ENCODE peak calls at places on chromosomes 6 and 20, in eight cellular contexts. G is H1, O is epithelial cell of esophagus, C is ascending aorta, Y is mesothelial cell of epicardium, M is breast epithelium, V is RWPE1, T is GM12864. B is an unnamed sample.

GRCh38 chr6:14925627-14926026 is 320.2 kb upstream of the JARID2 start:
- DNase-seq in G (no peak), O (peak), C (no peak), Y (no peak), M (no peak), V (no peak), T (no peak), B (no peak)

GRCh38 chr6:120108061-120108795 is 758.7 kb upstream of the MAN1A1 start:
- DNase-seq in G (no peak), O (peak), C (no peak), Y (no peak), M (no peak), V (no peak), T (no peak), B (no peak)

GRCh38 chr6:33426590-33427563 is 7.0 kb downstream of the SYNGAP1 start:
- DNase-seq in G (no peak), O (peak), C (no peak), Y (no peak), M (no peak), V (no peak), T (no peak), B (no peak)

GRCh38 chr6:47308674-47309325 is 905 bp downstream of the TNFRSF21 start:
- DNase-seq in G (no peak), O (peak), C (no peak), Y (peak), M (no peak), V (peak), T (no peak), B (peak)

GRCh38 chr6:7540595-7540994 is 876 bp upstream of the DSP start:
- DNase-seq in G (no peak), O (peak), C (no peak), Y (no peak), M (peak), V (no peak), T (no peak), B (no peak)

GRCh38 chr20:57697540-57697939 is 12.3 kb downstream of the PMEPA1 start:
- DNase-seq in G (no peak), O (no peak), C (no peak), Y (no peak), M (no peak), V (no peak), T (no peak), B (no peak)

GRCh38 chr6:47701374-47701773 is 3.0 kb downstream of the ADGRF4 start:
- DNase-seq in G (no peak), O (peak), C (no peak), Y (no peak), M (no peak), V (peak), T (no peak), B (peak)

GRCh38 chr6:133594551-133594950 is 294.4 kb upstream of the TCF21 start:
- DNase-seq in G (no peak), O (no peak), C (no peak), Y (no peak), M (no peak), V (no peak), T (no peak), B (no peak)

GRCh38 chr20:35908007-35908406 is 46.3 kb downstream of the SCAND1 start:
- DNase-seq in G (no peak), O (no peak), C (no peak), Y (no peak), M (no peak), V (no peak), T (no peak), B (no peak)

GRCh38 chr6:81772741-81773140 is 20.3 kb upstream of the TENT5A start:
- DNase-seq in G (no peak), O (peak), C (no peak), Y (no peak), M (no peak), V (peak), T (no peak), B (peak)

GRCh38 chr6:134938896-134939295 is 11.0 kb downstream of the ALDH8A1 start:
- DNase-seq in G (no peak), O (no peak), C (no peak), Y (no peak), M (no peak), V (no peak), T (peak), B (no peak)

GRCh38 chr6:123803862-123804681 is at the start of gene NKAIN2:
- DNase-seq in G (no peak), O (peak), C (no peak), Y (peak), M (no peak), V (peak), T (no peak), B (no peak)

GRCh38 chr6:19137419-19138035 is 699.6 kb upstream of the ID4 start:
- DNase-seq in G (peak), O (no peak), C (no peak), Y (no peak), M (no peak), V (no peak), T (no peak), B (no peak)

GRCh38 chr6:134936927-134937326 is 13.0 kb downstream of the ALDH8A1 start:
- DNase-seq in G (no peak), O (peak), C (no peak), Y (no peak), M (no peak), V (peak), T (no peak), B (peak)

GRCh38 chr6:24935753-24936152 is at the start of gene RIPOR2:
- DNase-seq in G (no peak), O (peak), C (no peak), Y (no peak), M (no peak), V (no peak), T (peak), B (no peak)

GRCh38 chr6:39530201-39530759 is 194.9 kb downstream of the KIF6 start:
- DNase-seq in G (no peak), O (peak), C (no peak), Y (no peak), M (no peak), V (peak), T (peak), B (peak)

GRCh38 chr6:36025932-36026327 is 1.5 kb upstream of the SLC26A8 start:
- DNase-seq in G (peak), O (peak), C (no peak), Y (no peak), M (no peak), V (no peak), T (no peak), B (no peak)

GRCh38 chr6:56480246-56480645 is 162.4 kb downstream of the DST start:
- DNase-seq in G (no peak), O (peak), C (no peak), Y (no peak), M (no peak), V (no peak), T (no peak), B (no peak)

GRCh38 chr20:39853050-39853449 is 836.0 kb downstream of the MAFB start:
- DNase-seq in G (no peak), O (no peak), C (no peak), Y (no peak), M (no peak), V (no peak), T (no peak), B (no peak)

GRCh38 chr6:50849781-50850180 is 31.1 kb downstream of the TFAP2B start:
- DNase-seq in G (no peak), O (no peak), C (no peak), Y (no peak), M (no peak), V (no peak), T (no peak), B (no peak)

GRCh38 chr6:108619431-108620197 is 58.9 kb downstream of the FOXO3 start:
- DNase-seq in G (no peak), O (peak), C (no peak), Y (no peak), M (no peak), V (peak), T (no peak), B (peak)

GRCh38 chr6:26351544-26351953 is 13.4 kb upstream of the BTN3A2 start:
- DNase-seq in G (no peak), O (peak), C (no peak), Y (no peak), M (no peak), V (peak), T (no peak), B (peak)

GRCh38 chr6:1561355-1561754 is 48.4 kb upstream of the FOXC1 start:
- DNase-seq in G (no peak), O (no peak), C (no peak), Y (no peak), M (no peak), V (no peak), T (no peak), B (no peak)

GRCh38 chr6:156774872-156775405 is 2.2 kb upstream of the ARID1B start:
- DNase-seq in G (no peak), O (peak), C (no peak), Y (no peak), M (no peak), V (no peak), T (no peak), B (peak)

GRCh38 chr20:517221-517620 is 26.4 kb downstream of the CSNK2A1 start:
- DNase-seq in G (no peak), O (no peak), C (no peak), Y (no peak), M (no peak), V (no peak), T (no peak), B (no peak)

GRCh38 chr6:11496152-11497060 is 41.1 kb upstream of the TMEM170B start:
- DNase-seq in G (peak), O (peak), C (peak), Y (peak), M (peak), V (peak), T (peak), B (peak)

GRCh38 chr6:16224409-16224808 is 14.0 kb upstream of the GMPR start:
- DNase-seq in G (no peak), O (no peak), C (no peak), Y (no peak), M (no peak), V (no peak), T (no peak), B (no peak)

GRCh38 chr6:49464691-49465090 is 1.5 kb downstream of the CENPQ start:
- DNase-seq in G (no peak), O (no peak), C (no peak), Y (no peak), M (no peak), V (no peak), T (no peak), B (no peak)

GRCh38 chr6:49462599-49462926 is 490 bp downstream of the MMUT start:
- DNase-seq in G (no peak), O (peak), C (no peak), Y (no peak), M (no peak), V (no peak), T (no peak), B (no peak)

GRCh38 chr6:49462927-49463611 is at the start of the genes CENPQ and MMUT:
- DNase-seq in G (peak), O (peak), C (peak), Y (peak), M (peak), V (peak), T (peak), B (peak)

GRCh38 chr6:49463612-49463967 is 420 bp downstream of the CENPQ start:
- DNase-seq in G (no peak), O (peak), C (no peak), Y (no peak), M (no peak), V (no peak), T (no peak), B (no peak)

DNA sequence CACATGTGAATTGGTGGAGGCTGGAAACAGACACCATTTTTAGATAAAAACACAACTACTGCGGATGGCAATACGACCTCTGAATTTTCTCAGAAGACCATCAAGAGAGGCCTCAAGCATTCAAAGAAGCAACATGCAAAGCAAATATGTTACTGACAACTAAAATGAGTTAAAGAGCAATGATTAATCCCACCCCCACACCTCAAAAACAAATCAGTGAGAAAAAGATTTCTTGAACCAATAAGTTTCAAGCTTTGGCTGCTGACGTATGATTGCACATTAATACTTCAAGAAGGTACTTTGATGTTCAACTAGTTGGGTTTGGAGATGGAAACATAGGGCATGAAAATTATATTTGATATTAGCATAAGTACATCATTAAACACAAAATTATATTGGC is 982 bp downstream of the MMUT start:
- DNase-seq in G (no peak), O (peak), C (no peak), Y (no peak), M (no peak), V (peak), T (no peak), B (no peak)
- TF ChIP-seq CTCF in G (no peak), O (no peak), C (no peak), Y (no peak), M (no peak), V (no peak), T (no peak), B (no peak)

DNA sequence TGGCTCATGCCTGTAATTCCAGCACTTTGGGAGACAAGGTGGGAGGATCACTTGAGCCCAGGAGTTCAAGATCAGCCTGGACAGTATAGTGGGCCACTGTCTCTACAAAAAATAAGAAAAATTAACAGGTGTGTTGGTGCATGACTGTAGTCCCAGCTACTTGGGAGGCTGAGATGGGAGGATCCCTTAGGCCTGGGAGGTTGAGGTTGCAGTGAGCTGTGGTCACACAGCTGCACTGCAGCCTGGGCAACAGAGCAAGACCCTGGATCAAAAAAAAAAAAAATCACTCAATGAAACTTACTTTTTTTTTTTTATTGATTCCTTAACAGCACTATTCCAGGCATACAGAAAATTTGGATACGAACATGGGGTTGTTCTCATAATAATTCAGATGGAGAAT is 14.0 kb downstream of the CDKAL1 start:
- DNase-seq in G (no peak), O (no peak), C (no peak), Y (no peak), M (no peak), V (no peak), T (no peak), B (no peak)
- TF ChIP-seq CTCF in G (no peak), O (no peak), C (no peak), Y (no peak), M (no peak), V (no peak), T (no peak), B (no peak)

GRCh38 chr20:16589623-16590022 is 16.4 kb upstream of the KIF16B start:
- DNase-seq in G (no peak), O (no peak), C (no peak), Y (no peak), M (no peak), V (no peak), T (no peak), B (no peak)
- TF ChIP-seq CTCF in G (no peak), O (no peak), C (no peak), Y (no peak), M (no peak), V (no peak), T (no peak), B (no peak)

DNA sequence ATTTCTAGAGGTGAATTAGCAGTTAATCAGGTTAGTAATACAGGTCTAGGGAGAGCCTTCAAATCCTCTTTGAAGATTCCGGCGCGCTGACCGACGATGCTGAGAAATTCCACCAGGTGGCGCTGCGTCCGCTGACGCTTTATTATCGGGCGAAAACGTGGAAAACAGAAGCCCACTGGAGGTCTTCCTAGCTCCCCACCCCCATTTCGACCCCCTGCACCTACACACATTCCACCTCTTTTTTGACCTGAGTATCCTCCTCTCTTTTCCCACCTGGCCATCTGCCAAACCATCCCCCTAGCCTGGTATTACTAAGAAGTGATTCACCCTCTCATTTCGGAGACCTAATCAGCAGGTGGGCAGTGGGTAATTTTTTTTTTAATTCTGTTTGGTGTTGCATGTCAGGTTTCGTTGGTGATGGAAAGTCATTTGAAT is 65.4 kb upstream of the RIN2 start:
- DNase-seq in G (peak), O (peak), C (peak), Y (peak), M (peak), V (peak), T (no peak), B (peak)
- TF ChIP-seq CTCF in G (peak), O (peak), C (peak), Y (peak), M (peak), V (peak), T (peak), B (peak)

GRCh38 chr6:52634211-52634610 is 36.7 kb upstream of the TMEM14A start:
- DNase-seq in G (no peak), O (no peak), C (no peak), Y (no peak), M (no peak), V (no peak), T (no peak), B (no peak)
- TF ChIP-seq CTCF in G (no peak), O (no peak), C (no peak), Y (no peak), M (no peak), V (no peak), T (no peak), B (no peak)

GRCh38 chr20:49482621-49483017 is at the start of gene KCNB1:
- DNase-seq in G (peak), O (peak), C (peak), Y (peak), M (peak), V (peak), T (no peak), B (peak)
- TF ChIP-seq CTCF in G (no peak), O (no peak), C (no peak), Y (no peak), M (no peak), V (no peak), T (no peak), B (no peak)

DNA sequence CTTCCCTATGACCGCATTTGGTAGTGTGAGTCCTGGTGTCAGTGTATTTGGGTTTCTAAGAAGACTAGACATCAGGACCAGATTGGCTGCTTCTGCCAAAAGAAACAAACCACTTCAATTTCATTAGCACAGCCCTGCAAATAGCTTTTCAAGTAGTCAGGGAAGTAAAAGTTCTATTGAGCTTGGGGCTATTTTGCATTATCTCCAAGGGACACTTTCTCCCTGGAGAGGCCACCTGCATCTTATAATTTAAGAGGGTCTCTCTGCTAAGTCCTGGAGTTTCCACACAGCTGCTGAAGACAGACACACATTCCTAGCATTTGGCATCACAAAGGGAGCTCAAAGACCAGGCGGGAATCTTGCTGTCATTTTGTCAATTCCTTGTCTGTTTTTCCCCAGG is 141.2 kb downstream of the BMP2 start:
- DNase-seq in G (peak), O (peak), C (no peak), Y (no peak), M (no peak), V (no peak), T (no peak), B (no peak)
- TF ChIP-seq CTCF in G (no peak), O (no peak), C (no peak), Y (no peak), M (no peak), V (no peak), T (no peak), B (no peak)

GRCh38 chr20:1893721-1894470 is 1.3 kb upstream of the SIRPA start:
- DNase-seq in G (no peak), O (no peak), C (no peak), Y (no peak), M (no peak), V (no peak), T (no peak), B (no peak)

GRCh38 chr20:1895674-1896496 is 678 bp downstream of the SIRPA start:
- DNase-seq in G (no peak), O (peak), C (peak), Y (no peak), M (peak), V (peak), T (no peak), B (peak)

GRCh38 chr20:1894951-1895673 is at the start of gene SIRPA:
- DNase-seq in G (no peak), O (peak), C (peak), Y (peak), M (peak), V (peak), T (no peak), B (peak)

GRCh38 chr20:1896859-1897258 is 1.7 kb downstream of the SIRPA start:
- DNase-seq in G (no peak), O (no peak), C (no peak), Y (no peak), M (no peak), V (no peak), T (no peak), B (no peak)

DNA sequence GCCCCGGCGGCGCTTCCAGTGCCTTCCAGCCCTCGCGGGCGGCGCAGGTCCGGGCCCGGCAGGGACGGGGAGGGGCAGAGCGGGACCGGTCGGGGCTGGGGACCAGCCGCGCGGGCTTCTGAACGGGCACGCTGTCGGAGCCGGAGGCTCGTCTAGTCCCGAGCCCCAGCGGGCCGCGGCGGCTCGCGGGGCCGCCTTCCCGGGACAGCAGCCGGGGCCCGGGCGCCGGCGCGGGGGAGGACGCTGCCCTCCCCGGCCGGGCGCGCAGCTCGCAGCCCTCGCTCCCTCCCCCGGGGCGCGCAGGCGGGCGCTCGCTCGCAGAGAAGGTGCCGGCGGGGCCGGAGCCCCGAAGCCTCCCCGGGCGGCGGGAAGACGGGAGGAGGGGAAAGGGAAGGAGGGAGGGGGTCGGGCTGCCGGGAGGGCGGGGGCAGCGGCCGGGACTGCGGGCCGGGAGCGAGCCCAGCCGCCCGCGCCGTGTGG is 696 bp upstream of the SIRPA start:
- DNase-seq in G (no peak), O (peak), C (peak), Y (peak), M (peak), V (peak), T (no peak), B (peak)
- TF ChIP-seq CTCF in G (no peak), O (no peak), C (no peak), Y (no peak), M (no peak), V (no peak), T (no peak), B (no peak)

GRCh38 chr20:20666359-20666758 is 46.1 kb downstream of the RALGAPA2 start:
- DNase-seq in G (no peak), O (no peak), C (no peak), Y (no peak), M (no peak), V (no peak), T (no peak), B (no peak)

GRCh38 chr20:20664795-20665194 is 47.6 kb downstream of the RALGAPA2 start:
- DNase-seq in G (no peak), O (peak), C (no peak), Y (no peak), M (no peak), V (peak), T (peak), B (peak)

GRCh38 chr20:20665933-20666332 is 46.5 kb downstream of the RALGAPA2 start:
- DNase-seq in G (no peak), O (no peak), C (no peak), Y (no peak), M (no peak), V (no peak), T (no peak), B (no peak)

GRCh38 chr20:20665200-20665599 is 47.2 kb downstream of the RALGAPA2 start:
- DNase-seq in G (no peak), O (no peak), C (no peak), Y (no peak), M (no peak), V (no peak), T (no peak), B (no peak)

GRCh38 chr20:20663841-20664240 is 48.6 kb downstream of the RALGAPA2 start:
- DNase-seq in G (no peak), O (peak), C (no peak), Y (no peak), M (no peak), V (no peak), T (no peak), B (peak)
- TF ChIP-seq CTCF in G (no peak), O (no peak), C (no peak), Y (no peak), M (no peak), V (no peak), T (no peak), B (no peak)

GRCh38 chr20:4887586-4887985 is 113.7 kb downstream of the SLC23A2 start:
- DNase-seq in G (no peak), O (no peak), C (no peak), Y (no peak), M (no peak), V (no peak), T (no peak), B (no peak)
- TF ChIP-seq CTCF in G (no peak), O (no peak), C (no peak), Y (no peak), M (no peak), V (no peak), T (no peak), B (no peak)